ENCODE peak calls at places on chromosomes 5 and 9, in nine cellular contexts. One of them, this sample, is unnamed.

GRCh38 chr5:160357861-160358411 is 12.5 kb downstream of the C1QTNF2 start:
- DNase-seq in endothelial cell of umbilical vein: no peak
- DNase-seq in uterus: peak; percentile 48
- DNase-seq in erythroblast: no peak
- DNase-seq in Peyer's patch: no peak
- DNase-seq in IMR-90: no peak
- DNase-seq in H1: no peak
- DNase-seq in breast epithelium: no peak
- DNase-seq in HepG2: no peak
- DNase-seq in this sample: no peak

GRCh38 chr5:147805030-147805454 is 22.5 kb upstream of the JAKMIP2 start:
- DNase-seq in breast epithelium: no peak
- DNase-seq in HepG2: no peak
- DNase-seq in Peyer's patch: peak; percentile 56
- DNase-seq in IMR-90: no peak
- DNase-seq in endothelial cell of umbilical vein: no peak
- DNase-seq in erythroblast: no peak
- DNase-seq in uterus: no peak
- DNase-seq in H1: no peak
- DNase-seq in this sample: no peak

GRCh38 chr5:97046270-97046982 is 96.0 kb downstream of the LIX1 start:
- DNase-seq in uterus: no peak
- DNase-seq in HepG2: no peak
- DNase-seq in endothelial cell of umbilical vein: no peak
- DNase-seq in IMR-90: peak; percentile 25
- DNase-seq in breast epithelium: no peak
- DNase-seq in H1: no peak
- DNase-seq in erythroblast: peak; percentile 14
- DNase-seq in Peyer's patch: no peak
- DNase-seq in this sample: no peak

GRCh38 chr9:138025417-138025816 is 147.8 kb downstream of the CACNA1B start:
- DNase-seq in Peyer's patch: peak; percentile 11
- DNase-seq in H1: no peak
- DNase-seq in erythroblast: no peak
- DNase-seq in HepG2: no peak
- DNase-seq in breast epithelium: peak; percentile 6
- DNase-seq in IMR-90: no peak
- DNase-seq in uterus: no peak
- DNase-seq in endothelial cell of umbilical vein: no peak
- DNase-seq in this sample: no peak

GRCh38 chr5:78508231-78508765 is 140.3 kb downstream of the LHFPL2 start:
- DNase-seq in HepG2: peak; percentile 60
- DNase-seq in H1: no peak
- DNase-seq in IMR-90: peak; percentile 78
- DNase-seq in breast epithelium: no peak
- DNase-seq in erythroblast: peak; percentile 54
- DNase-seq in endothelial cell of umbilical vein: no peak
- DNase-seq in uterus: no peak
- DNase-seq in Peyer's patch: no peak
- DNase-seq in this sample: no peak

GRCh38 chr9:126261584-126262356 is 64.9 kb upstream of the MVB12B start:
- DNase-seq in IMR-90: no peak
- DNase-seq in breast epithelium: no peak
- DNase-seq in HepG2: no peak
- DNase-seq in H1: no peak
- DNase-seq in erythroblast: no peak
- DNase-seq in Peyer's patch: no peak
- DNase-seq in uterus: no peak
- DNase-seq in endothelial cell of umbilical vein: no peak
- DNase-seq in this sample: no peak

GRCh38 chr5:137627293-137627692 is 108.6 kb downstream of the KLHL3 start:
- DNase-seq in H1: no peak
- DNase-seq in erythroblast: no peak
- DNase-seq in Peyer's patch: no peak
- DNase-seq in uterus: no peak
- DNase-seq in endothelial cell of umbilical vein: no peak
- DNase-seq in HepG2: no peak
- DNase-seq in IMR-90: no peak
- DNase-seq in breast epithelium: no peak
- DNase-seq in this sample: no peak

GRCh38 chr9:17795708-17796107 is 216.8 kb downstream of the SH3GL2 start:
- DNase-seq in Peyer's patch: no peak
- DNase-seq in HepG2: no peak
- DNase-seq in uterus: no peak
- DNase-seq in erythroblast: no peak
- DNase-seq in endothelial cell of umbilical vein: no peak
- DNase-seq in IMR-90: no peak
- DNase-seq in breast epithelium: no peak
- DNase-seq in H1: no peak
- DNase-seq in this sample: no peak

GRCh38 chr5:172853355-172853975 is 19.4 kb downstream of the ERGIC1 start:
- DNase-seq in H1: no peak
- DNase-seq in uterus: peak; percentile 22
- DNase-seq in endothelial cell of umbilical vein: no peak
- DNase-seq in breast epithelium: no peak
- DNase-seq in HepG2: no peak
- DNase-seq in Peyer's patch: no peak
- DNase-seq in erythroblast: no peak
- DNase-seq in IMR-90: peak; percentile 73
- DNase-seq in this sample: no peak

GRCh38 chr9:88808019-88808656 is 183.1 kb upstream of the S1PR3 start:
- DNase-seq in erythroblast: no peak
- DNase-seq in endothelial cell of umbilical vein: peak; percentile 49
- DNase-seq in IMR-90: no peak
- DNase-seq in H1: no peak
- DNase-seq in Peyer's patch: no peak
- DNase-seq in uterus: no peak
- DNase-seq in HepG2: no peak
- DNase-seq in breast epithelium: no peak
- DNase-seq in this sample: no peak

DNA sequence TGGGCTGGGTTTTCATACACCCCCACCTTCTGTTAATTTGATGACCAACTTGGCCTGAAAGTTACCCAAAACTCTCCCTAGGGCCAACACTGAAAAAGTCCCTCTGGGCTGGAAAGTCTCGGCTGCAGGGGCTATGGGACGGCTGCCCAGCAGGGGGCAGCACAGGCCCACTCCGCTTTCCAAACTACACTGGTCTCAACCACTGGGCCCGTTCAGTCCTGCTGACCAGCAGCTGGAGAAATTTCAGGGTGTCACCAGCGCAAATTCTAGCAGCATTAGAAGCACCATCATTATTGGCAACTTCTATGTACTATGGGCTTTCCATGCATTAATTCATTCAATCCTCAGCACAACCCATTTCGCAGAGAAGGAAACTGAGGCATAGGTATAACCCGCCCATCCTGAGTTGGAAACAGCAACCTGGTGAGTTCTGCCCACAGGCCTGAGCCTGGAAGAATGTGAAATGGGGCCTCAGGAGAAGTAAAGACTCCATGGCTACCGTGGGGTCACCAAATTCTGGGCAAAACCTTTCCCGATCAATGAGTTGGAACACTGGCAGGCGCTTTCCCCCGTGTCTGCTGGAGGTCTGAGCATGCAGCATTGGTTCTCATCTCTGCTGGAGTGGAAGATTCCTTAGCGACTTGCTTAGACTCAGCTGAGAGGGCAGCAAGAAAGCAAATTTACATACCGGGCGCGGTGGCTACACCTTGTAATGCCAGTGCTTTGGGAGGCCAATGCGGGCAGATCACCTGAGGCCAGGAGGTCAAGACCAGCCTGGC is 9.7 kb downstream of the ORM2 start:
- DNase-seq in erythroblast: peak; percentile 27
- DNase-seq in Peyer's patch: peak; percentile 77
- DNase-seq in breast epithelium: no peak
- DNase-seq in H1: peak; percentile 38
- DNase-seq in endothelial cell of umbilical vein: peak; percentile 29
- DNase-seq in IMR-90: peak; percentile 47
- DNase-seq in uterus: peak; percentile 72
- DNase-seq in HepG2: peak; percentile 35
- DNase-seq in this sample: peak; percentile 87
- TF ChIP-seq POLR2A in erythroblast: no peak
- TF ChIP-seq POLR2A in Peyer's patch: no peak
- TF ChIP-seq POLR2A in breast epithelium: no peak
- TF ChIP-seq POLR2A in H1: no peak
- TF ChIP-seq POLR2A in endothelial cell of umbilical vein: no peak
- TF ChIP-seq POLR2A in IMR-90: no peak
- TF ChIP-seq POLR2A in uterus: no peak
- TF ChIP-seq POLR2A in HepG2: no peak
- TF ChIP-seq POLR2A in this sample: no peak

DNA sequence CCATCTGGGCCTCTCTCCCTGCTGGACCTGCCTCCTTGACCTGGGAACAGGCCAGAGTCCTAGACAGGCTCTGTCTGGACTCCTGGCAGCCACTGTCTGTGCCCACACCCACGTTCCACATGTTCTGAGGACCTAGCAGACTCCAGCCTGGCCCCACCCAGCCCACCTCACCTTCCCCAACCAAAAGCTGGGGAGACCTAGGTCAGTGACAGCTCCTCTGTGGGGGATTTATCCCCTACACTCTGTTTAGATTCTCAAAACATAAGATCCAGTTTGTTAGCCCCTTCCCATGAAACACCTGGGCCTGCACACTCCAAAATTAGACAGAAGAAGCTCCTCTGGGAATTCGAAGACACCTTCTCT is 59.8 kb upstream of the ADAMTS2 start:
- DNase-seq in H1: no peak
- DNase-seq in uterus: no peak
- DNase-seq in erythroblast: no peak
- DNase-seq in breast epithelium: no peak
- DNase-seq in Peyer's patch: no peak
- DNase-seq in endothelial cell of umbilical vein: no peak
- DNase-seq in IMR-90: no peak
- DNase-seq in HepG2: no peak
- DNase-seq in this sample: no peak
- TF ChIP-seq POLR2A in H1: no peak
- TF ChIP-seq POLR2A in uterus: no peak
- TF ChIP-seq POLR2A in erythroblast: no peak
- TF ChIP-seq POLR2A in breast epithelium: no peak
- TF ChIP-seq POLR2A in Peyer's patch: no peak
- TF ChIP-seq POLR2A in endothelial cell of umbilical vein: no peak
- TF ChIP-seq POLR2A in IMR-90: no peak
- TF ChIP-seq POLR2A in HepG2: no peak
- TF ChIP-seq POLR2A in this sample: no peak

GRCh38 chr9:706606-707451 is 134.7 kb upstream of the DMRT1 start:
- DNase-seq in breast epithelium: peak; percentile 90
- DNase-seq in Peyer's patch: peak; percentile 76
- DNase-seq in IMR-90: peak; percentile 75
- DNase-seq in erythroblast: no peak
- DNase-seq in endothelial cell of umbilical vein: peak; percentile 68
- DNase-seq in uterus: peak; percentile 71
- DNase-seq in HepG2: peak; percentile 85
- DNase-seq in H1: no peak
- DNase-seq in this sample: peak; percentile 41
- TF ChIP-seq POLR2A in breast epithelium: no peak
- TF ChIP-seq POLR2A in Peyer's patch: no peak
- TF ChIP-seq POLR2A in IMR-90: no peak
- TF ChIP-seq POLR2A in erythroblast: peak; percentile 42
- TF ChIP-seq POLR2A in endothelial cell of umbilical vein: no peak
- TF ChIP-seq POLR2A in uterus: no peak
- TF ChIP-seq POLR2A in HepG2: peak; percentile 59
- TF ChIP-seq POLR2A in H1: no peak
- TF ChIP-seq POLR2A in this sample: no peak

GRCh38 chr5:53090229-53090628 is 19.3 kb downstream of the MOCS2 start:
- DNase-seq in endothelial cell of umbilical vein: no peak
- DNase-seq in erythroblast: no peak
- DNase-seq in uterus: no peak
- DNase-seq in Peyer's patch: no peak
- DNase-seq in H1: no peak
- DNase-seq in breast epithelium: no peak
- DNase-seq in IMR-90: no peak
- DNase-seq in HepG2: no peak
- DNase-seq in this sample: no peak
- TF ChIP-seq POLR2A in endothelial cell of umbilical vein: no peak
- TF ChIP-seq POLR2A in erythroblast: no peak
- TF ChIP-seq POLR2A in uterus: no peak
- TF ChIP-seq POLR2A in Peyer's patch: no peak
- TF ChIP-seq POLR2A in H1: no peak
- TF ChIP-seq POLR2A in breast epithelium: no peak
- TF ChIP-seq POLR2A in IMR-90: no peak
- TF ChIP-seq POLR2A in HepG2: no peak
- TF ChIP-seq POLR2A in this sample: no peak

DNA sequence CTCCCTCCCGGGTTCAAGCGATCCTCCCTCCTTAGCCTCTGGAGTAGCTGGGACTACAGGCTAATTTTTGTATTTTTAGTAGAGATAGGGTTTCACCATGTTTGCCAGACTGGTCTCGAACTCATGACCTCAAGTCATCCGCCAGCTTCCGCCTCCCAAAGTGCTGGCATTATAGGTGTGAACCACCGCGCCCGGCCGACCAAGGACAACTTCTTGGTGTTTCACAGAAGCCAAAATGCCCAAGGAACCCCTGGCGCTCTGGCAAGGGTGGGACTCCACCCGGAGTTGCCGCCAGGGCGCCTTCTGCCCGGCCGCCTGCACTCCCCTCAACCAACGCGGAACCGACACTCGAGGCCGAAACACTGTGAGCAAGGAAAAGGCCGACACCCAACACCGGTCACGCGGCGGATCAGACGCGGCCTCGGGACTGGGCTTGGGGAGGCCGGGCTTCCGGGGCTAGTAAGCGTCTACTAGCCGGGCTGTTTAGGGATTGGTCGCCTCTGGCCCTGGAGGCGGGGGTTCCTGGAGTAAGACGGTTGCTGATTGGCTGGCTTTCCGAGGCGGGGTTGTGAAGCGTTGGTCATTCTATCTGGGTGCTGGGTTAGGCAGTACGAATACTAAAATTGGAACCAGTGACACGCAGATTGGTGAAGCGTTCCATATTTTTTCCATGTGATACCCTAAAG is 7.7 kb upstream of the CFAP157 start:
- DNase-seq in erythroblast: peak; percentile 94
- DNase-seq in uterus: peak; percentile 96
- DNase-seq in HepG2: no peak
- DNase-seq in endothelial cell of umbilical vein: peak; percentile 97
- DNase-seq in H1: peak; percentile 85
- DNase-seq in breast epithelium: peak; percentile 97
- DNase-seq in IMR-90: peak; percentile 92
- DNase-seq in Peyer's patch: peak; percentile 96
- DNase-seq in this sample: no peak
- TF ChIP-seq POLR2A in erythroblast: peak; percentile 45
- TF ChIP-seq POLR2A in uterus: peak; percentile 77
- TF ChIP-seq POLR2A in HepG2: no peak
- TF ChIP-seq POLR2A in endothelial cell of umbilical vein: peak; percentile 42
- TF ChIP-seq POLR2A in H1: no peak
- TF ChIP-seq POLR2A in breast epithelium: peak; percentile 51
- TF ChIP-seq POLR2A in IMR-90: no peak
- TF ChIP-seq POLR2A in Peyer's patch: peak; percentile 36
- TF ChIP-seq POLR2A in this sample: no peak

DNA sequence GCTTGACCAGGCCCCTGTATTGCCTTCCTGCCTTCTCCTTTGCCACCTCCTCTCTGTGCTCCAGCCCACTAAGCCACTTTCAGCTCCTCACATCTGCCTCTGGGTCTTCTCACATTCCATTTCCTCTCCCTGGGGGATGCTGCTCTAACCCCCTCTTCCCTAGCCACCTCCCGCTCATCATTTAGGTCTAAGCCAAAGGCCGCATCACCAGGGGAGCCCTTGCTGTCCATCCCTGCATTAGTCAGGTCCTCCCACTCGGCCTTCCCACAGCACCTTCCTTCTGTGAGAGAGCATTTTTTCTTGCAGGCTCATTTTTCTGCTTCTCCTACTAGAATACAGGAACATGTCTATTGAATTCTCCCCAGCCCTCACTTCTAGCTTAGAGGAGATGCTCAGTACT is 72.6 kb upstream of the GALNT10 start:
- DNase-seq in H1: no peak
- DNase-seq in IMR-90: no peak
- DNase-seq in uterus: no peak
- DNase-seq in endothelial cell of umbilical vein: no peak
- DNase-seq in breast epithelium: no peak
- DNase-seq in Peyer's patch: no peak
- DNase-seq in HepG2: no peak
- DNase-seq in erythroblast: no peak
- DNase-seq in this sample: no peak
- TF ChIP-seq POLR2A in H1: no peak
- TF ChIP-seq POLR2A in IMR-90: no peak
- TF ChIP-seq POLR2A in uterus: no peak
- TF ChIP-seq POLR2A in endothelial cell of umbilical vein: no peak
- TF ChIP-seq POLR2A in breast epithelium: no peak
- TF ChIP-seq POLR2A in Peyer's patch: no peak
- TF ChIP-seq POLR2A in HepG2: no peak
- TF ChIP-seq POLR2A in erythroblast: no peak
- TF ChIP-seq POLR2A in this sample: no peak

This sample was measured in H54.